ENCODE peak calls at places on chromosomes 13 and 19, in five cellular contexts. One of them, this sample, is unnamed.

GRCh38 chr19:10975374-10976036 is 14.7 kb downstream of the SMARCA4 start:
- DNase-seq in NCI-H1417: no peak
- DNase-seq in T-helper 1 cell: no peak
- DNase-seq in stimulated activated CD4-positive, alpha-beta T cell treated with anti-CD3 and anti-CD28 coated beads, Interleukin-15, amount 100 ng/mL, for 1 hour: no peak
- DNase-seq in cardiac muscle cell: no peak
- DNase-seq in this sample: no peak

GRCh38 chr13:111031531-111031961 is 83.6 kb upstream of the ARHGEF7 start:
- DNase-seq in NCI-H1417: no peak
- DNase-seq in T-helper 1 cell: peak
- DNase-seq in stimulated activated CD4-positive, alpha-beta T cell treated with anti-CD3 and anti-CD28 coated beads, Interleukin-15, amount 100 ng/mL, for 1 hour: no peak
- DNase-seq in cardiac muscle cell: no peak
- DNase-seq in this sample: no peak

GRCh38 chr13:39201075-39201630 is 162.9 kb downstream of the NHLRC3 start:
- DNase-seq in NCI-H1417: no peak
- DNase-seq in T-helper 1 cell: no peak
- DNase-seq in stimulated activated CD4-positive, alpha-beta T cell treated with anti-CD3 and anti-CD28 coated beads, Interleukin-15, amount 100 ng/mL, for 1 hour: no peak
- DNase-seq in cardiac muscle cell: peak
- DNase-seq in this sample: no peak

GRCh38 chr13:71577127-71577526 is 289.9 kb downstream of the DACH1 start:
- DNase-seq in NCI-H1417: no peak
- DNase-seq in T-helper 1 cell: no peak
- DNase-seq in stimulated activated CD4-positive, alpha-beta T cell treated with anti-CD3 and anti-CD28 coated beads, Interleukin-15, amount 100 ng/mL, for 1 hour: no peak
- DNase-seq in cardiac muscle cell: no peak
- DNase-seq in this sample: no peak

GRCh38 chr19:33473644-33474305 is 47.8 kb downstream of the PEPD start:
- DNase-seq in NCI-H1417: no peak
- DNase-seq in T-helper 1 cell: no peak
- DNase-seq in stimulated activated CD4-positive, alpha-beta T cell treated with anti-CD3 and anti-CD28 coated beads, Interleukin-15, amount 100 ng/mL, for 1 hour: no peak
- DNase-seq in cardiac muscle cell: no peak
- DNase-seq in this sample: no peak

GRCh38 chr19:46962030-46962570 is 57.5 kb upstream of the NPAS1 start:
- DNase-seq in NCI-H1417: no peak
- DNase-seq in T-helper 1 cell: no peak
- DNase-seq in stimulated activated CD4-positive, alpha-beta T cell treated with anti-CD3 and anti-CD28 coated beads, Interleukin-15, amount 100 ng/mL, for 1 hour: no peak
- DNase-seq in cardiac muscle cell: no peak
- DNase-seq in this sample: no peak

GRCh38 chr13:113209880-113210421 is 538 bp downstream of the CUL4A start:
- DNase-seq in NCI-H1417: peak
- DNase-seq in T-helper 1 cell: peak
- DNase-seq in stimulated activated CD4-positive, alpha-beta T cell treated with anti-CD3 and anti-CD28 coated beads, Interleukin-15, amount 100 ng/mL, for 1 hour: peak
- DNase-seq in cardiac muscle cell: peak
- DNase-seq in this sample: peak

GRCh38 chr19:46646402-46646801 is 10.4 kb upstream of the GNG8 start:
- DNase-seq in NCI-H1417: no peak
- DNase-seq in T-helper 1 cell: no peak
- DNase-seq in stimulated activated CD4-positive, alpha-beta T cell treated with anti-CD3 and anti-CD28 coated beads, Interleukin-15, amount 100 ng/mL, for 1 hour: no peak
- DNase-seq in cardiac muscle cell: no peak
- DNase-seq in this sample: no peak

GRCh38 chr19:38492147-38492813 is 58.8 kb downstream of the RYR1 start:
- DNase-seq in NCI-H1417: no peak
- DNase-seq in T-helper 1 cell: no peak
- DNase-seq in stimulated activated CD4-positive, alpha-beta T cell treated with anti-CD3 and anti-CD28 coated beads, Interleukin-15, amount 100 ng/mL, for 1 hour: no peak
- DNase-seq in cardiac muscle cell: no peak
- DNase-seq in this sample: no peak

GRCh38 chr19:48681127-48681470 is 8.3 kb upstream of the NTN5 start:
- DNase-seq in NCI-H1417: no peak
- DNase-seq in T-helper 1 cell: no peak
- DNase-seq in stimulated activated CD4-positive, alpha-beta T cell treated with anti-CD3 and anti-CD28 coated beads, Interleukin-15, amount 100 ng/mL, for 1 hour: no peak
- DNase-seq in cardiac muscle cell: no peak
- DNase-seq in this sample: no peak

GRCh38 chr19:47102561-47103135 is 10.9 kb downstream of the ZC3H4 start:
- DNase-seq in NCI-H1417: no peak
- DNase-seq in T-helper 1 cell: no peak
- DNase-seq in stimulated activated CD4-positive, alpha-beta T cell treated with anti-CD3 and anti-CD28 coated beads, Interleukin-15, amount 100 ng/mL, for 1 hour: no peak
- DNase-seq in cardiac muscle cell: no peak
- DNase-seq in this sample: no peak

GRCh38 chr13:46665630-46666482 is 112.9 kb downstream of the LRCH1 start:
- DNase-seq in NCI-H1417: no peak
- DNase-seq in T-helper 1 cell: no peak
- DNase-seq in stimulated activated CD4-positive, alpha-beta T cell treated with anti-CD3 and anti-CD28 coated beads, Interleukin-15, amount 100 ng/mL, for 1 hour: no peak
- DNase-seq in cardiac muscle cell: no peak
- DNase-seq in this sample: no peak

GRCh38 chr19:6654347-6655310 is 15.3 kb downstream of the TNFSF14 start:
- DNase-seq in NCI-H1417: no peak
- DNase-seq in T-helper 1 cell: peak
- DNase-seq in stimulated activated CD4-positive, alpha-beta T cell treated with anti-CD3 and anti-CD28 coated beads, Interleukin-15, amount 100 ng/mL, for 1 hour: no peak
- DNase-seq in cardiac muscle cell: no peak
- DNase-seq in this sample: no peak

GRCh38 chr19:56314018-56314583 is 538 bp downstream of the ZSCAN5A start:
- DNase-seq in NCI-H1417: no peak
- DNase-seq in T-helper 1 cell: no peak
- DNase-seq in stimulated activated CD4-positive, alpha-beta T cell treated with anti-CD3 and anti-CD28 coated beads, Interleukin-15, amount 100 ng/mL, for 1 hour: no peak
- DNase-seq in cardiac muscle cell: no peak
- DNase-seq in this sample: no peak

GRCh38 chr13:23380534-23380933 is 53.0 kb downstream of the SACS start:
- DNase-seq in NCI-H1417: no peak
- DNase-seq in T-helper 1 cell: no peak
- DNase-seq in stimulated activated CD4-positive, alpha-beta T cell treated with anti-CD3 and anti-CD28 coated beads, Interleukin-15, amount 100 ng/mL, for 1 hour: no peak
- DNase-seq in cardiac muscle cell: no peak
- DNase-seq in this sample: no peak

GRCh38 chr13:41268764-41269163 is 5.4 kb upstream of the MTRF1 start:
- DNase-seq in NCI-H1417: peak
- DNase-seq in T-helper 1 cell: no peak
- DNase-seq in stimulated activated CD4-positive, alpha-beta T cell treated with anti-CD3 and anti-CD28 coated beads, Interleukin-15, amount 100 ng/mL, for 1 hour: no peak
- DNase-seq in cardiac muscle cell: peak
- DNase-seq in this sample: no peak

GRCh38 chr13:88196106-88196505 is 524.9 kb downstream of the SLITRK5 start:
- DNase-seq in NCI-H1417: no peak
- DNase-seq in T-helper 1 cell: no peak
- DNase-seq in stimulated activated CD4-positive, alpha-beta T cell treated with anti-CD3 and anti-CD28 coated beads, Interleukin-15, amount 100 ng/mL, for 1 hour: no peak
- DNase-seq in cardiac muscle cell: no peak
- DNase-seq in this sample: no peak

GRCh38 chr19:10289167-10289835 is 451 bp upstream of the ICAM5 start:
- DNase-seq in NCI-H1417: no peak
- DNase-seq in T-helper 1 cell: peak
- DNase-seq in stimulated activated CD4-positive, alpha-beta T cell treated with anti-CD3 and anti-CD28 coated beads, Interleukin-15, amount 100 ng/mL, for 1 hour: peak
- DNase-seq in cardiac muscle cell: peak
- DNase-seq in this sample: peak

GRCh38 chr19:13053761-13054604 is 48.7 kb downstream of the LYL1 start:
- DNase-seq in NCI-H1417: no peak
- DNase-seq in T-helper 1 cell: no peak
- DNase-seq in stimulated activated CD4-positive, alpha-beta T cell treated with anti-CD3 and anti-CD28 coated beads, Interleukin-15, amount 100 ng/mL, for 1 hour: no peak
- DNase-seq in cardiac muscle cell: peak
- DNase-seq in this sample: no peak

GRCh38 chr19:56839665-56840451 is 668 bp downstream of the PEG3 start:
- DNase-seq in NCI-H1417: no peak
- DNase-seq in T-helper 1 cell: no peak
- DNase-seq in stimulated activated CD4-positive, alpha-beta T cell treated with anti-CD3 and anti-CD28 coated beads, Interleukin-15, amount 100 ng/mL, for 1 hour: no peak
- DNase-seq in cardiac muscle cell: no peak
- DNase-seq in this sample: no peak

GRCh38 chr13:41074523-41074922 is 13.2 kb downstream of the WBP4 start:
- DNase-seq in NCI-H1417: no peak
- DNase-seq in T-helper 1 cell: no peak
- DNase-seq in stimulated activated CD4-positive, alpha-beta T cell treated with anti-CD3 and anti-CD28 coated beads, Interleukin-15, amount 100 ng/mL, for 1 hour: no peak
- DNase-seq in cardiac muscle cell: no peak
- DNase-seq in this sample: no peak

GRCh38 chr19:46766569-46767317 is 20.5 kb upstream of the STRN4 start:
- DNase-seq in NCI-H1417: peak
- DNase-seq in T-helper 1 cell: peak
- DNase-seq in stimulated activated CD4-positive, alpha-beta T cell treated with anti-CD3 and anti-CD28 coated beads, Interleukin-15, amount 100 ng/mL, for 1 hour: peak
- DNase-seq in cardiac muscle cell: peak
- DNase-seq in this sample: no peak

GRCh38 chr19:45450042-45450380 is 17.8 kb upstream of the FOSB start:
- DNase-seq in NCI-H1417: no peak
- DNase-seq in T-helper 1 cell: peak
- DNase-seq in stimulated activated CD4-positive, alpha-beta T cell treated with anti-CD3 and anti-CD28 coated beads, Interleukin-15, amount 100 ng/mL, for 1 hour: no peak
- DNase-seq in cardiac muscle cell: no peak
- DNase-seq in this sample: no peak

GRCh38 chr19:49801401-49801888 is 11.6 kb downstream of the FUZ start:
- DNase-seq in NCI-H1417: no peak
- DNase-seq in T-helper 1 cell: no peak
- DNase-seq in stimulated activated CD4-positive, alpha-beta T cell treated with anti-CD3 and anti-CD28 coated beads, Interleukin-15, amount 100 ng/mL, for 1 hour: no peak
- DNase-seq in cardiac muscle cell: no peak
- DNase-seq in this sample: no peak

GRCh38 chr19:16373539-16373938 is 48.9 kb downstream of the KLF2 start:
- DNase-seq in NCI-H1417: no peak
- DNase-seq in T-helper 1 cell: no peak
- DNase-seq in stimulated activated CD4-positive, alpha-beta T cell treated with anti-CD3 and anti-CD28 coated beads, Interleukin-15, amount 100 ng/mL, for 1 hour: no peak
- DNase-seq in cardiac muscle cell: no peak
- DNase-seq in this sample: no peak

GRCh38 chr19:54201980-54202379 is 1.3 kb downstream of the RPS9 start:
- DNase-seq in NCI-H1417: no peak
- DNase-seq in T-helper 1 cell: no peak
- DNase-seq in stimulated activated CD4-positive, alpha-beta T cell treated with anti-CD3 and anti-CD28 coated beads, Interleukin-15, amount 100 ng/mL, for 1 hour: no peak
- DNase-seq in cardiac muscle cell: no peak
- DNase-seq in this sample: no peak

GRCh38 chr19:45439569-45440258 is 16.0 kb upstream of the ERCC1 start:
- DNase-seq in NCI-H1417: peak
- DNase-seq in T-helper 1 cell: peak
- DNase-seq in stimulated activated CD4-positive, alpha-beta T cell treated with anti-CD3 and anti-CD28 coated beads, Interleukin-15, amount 100 ng/mL, for 1 hour: peak
- DNase-seq in cardiac muscle cell: peak
- DNase-seq in this sample: no peak